ENCODE peak calls at places on chromosomes 11 and 22, in nine cellular contexts. K, F, P, S, R, M, I, O and C are unnamed samples.

GRCh38 chr11:126992065-126992803 is 8.3 kb downstream of the KIRREL3 start:
- DNase-seq in O (no peak), K (peak), R (no peak), I (no peak), M (no peak), S (peak), P (no peak), F (no peak), C (no peak)

GRCh38 chr22:30717952-30718351 is 23.3 kb downstream of the OSBP2 start:
- DNase-seq in S (no peak), R (no peak), M (no peak), F (no peak), K (no peak), O (no peak), P (no peak), I (no peak), C (no peak)

GRCh38 chr22:42701694-42702093 is 19.0 kb downstream of the A4GALT start:
- DNase-seq in M (no peak), F (no peak), S (no peak), R (no peak), K (no peak), P (no peak), I (no peak), O (no peak), C (no peak)

GRCh38 chr11:87176044-87176443 is 138.3 kb downstream of the TMEM135 start:
- DNase-seq in I (no peak), P (no peak), K (peak), M (no peak), S (no peak), R (no peak), F (no peak), O (no peak), C (no peak)

GRCh38 chr11:15672822-15673221 is 558.1 kb downstream of the INSC start:
- DNase-seq in K (no peak), R (no peak), M (no peak), S (no peak), F (no peak), P (no peak), O (no peak), I (no peak), C (no peak)

GRCh38 chr11:22510010-22510409 is 115.6 kb downstream of the FANCF start:
- DNase-seq in S (no peak), O (no peak), I (no peak), R (no peak), M (no peak), K (no peak), F (no peak), P (no peak), C (no peak)

GRCh38 chr11:64290352-64290751 is 750 bp upstream of the KCNK4 start:
- DNase-seq in K (no peak), O (no peak), P (no peak), S (no peak), R (no peak), I (no peak), F (no peak), M (no peak), C (no peak)

GRCh38 chr11:130246719-130247118 is 68.0 kb downstream of the ZBTB44 start:
- DNase-seq in R (no peak), S (peak), M (no peak), K (peak), F (no peak), P (no peak), I (no peak), O (no peak), C (no peak)

GRCh38 chr11:134752526-134752925 is 340.5 kb upstream of the B3GAT1 start:
- DNase-seq in P (no peak), O (no peak), I (no peak), F (no peak), M (no peak), S (no peak), R (no peak), K (no peak), C (no peak)

GRCh38 chr11:119373917-119374631 is 7.4 kb downstream of the USP2 start:
- DNase-seq in R (peak), M (peak), P (peak), F (peak), I (no peak), K (peak), O (no peak), S (peak), C (peak)

GRCh38 chr11:34252651-34253050 is 105.2 kb downstream of the ABTB2 start:
- DNase-seq in S (no peak), F (no peak), M (no peak), O (no peak), R (no peak), I (no peak), K (no peak), P (no peak), C (no peak)

GRCh38 chr11:43954241-43954640 is 11.8 kb downstream of the C11orf96 start:
- DNase-seq in F (no peak), I (no peak), K (no peak), M (no peak), P (no peak), O (no peak), R (no peak), S (no peak), C (no peak)

GRCh38 chr11:7600205-7600775 is 73.0 kb downstream of the CYB5R2 start:
- DNase-seq in K (peak), F (no peak), P (no peak), I (peak), R (no peak), O (peak), M (peak), S (peak), C (peak)

GRCh38 chr22:47928626-47929025 is 1166.2 kb downstream of the TBC1D22A start:
- DNase-seq in F (no peak), M (no peak), I (no peak), P (no peak), O (no peak), S (no peak), K (no peak), R (no peak), C (no peak)

GRCh38 chr11:69022268-69022667 is 9.2 kb upstream of the MRGPRF start:
- DNase-seq in M (no peak), S (no peak), K (no peak), P (no peak), R (no peak), O (no peak), F (no peak), I (no peak), C (no peak)

GRCh38 chr11:118895093-118896039 is 11.7 kb downstream of the CXCR5 start:
- DNase-seq in S (no peak), F (no peak), I (no peak), P (peak), O (no peak), R (no peak), M (no peak), K (no peak), C (no peak)